ENCODE peak calls at places on chromosomes 3 and 15, in five cellular contexts. K is lung; V is breast epithelium; X is CD8-positive, alpha-beta T cell; J is HCT116. Q is an unnamed sample. For H3K4me1, the result is how much of the 10 kb centered on the place peaks cover.

GRCh38 chr3:126852536-126852935 is 130.4 kb upstream of the PLXNA1 start:
- DNase-seq in K (no peak), V (no peak), X (no peak), J (no peak), Q (no peak)

GRCh38 chr3:196793224-196793623 is 53.6 kb downstream of the PAK2 start:
- DNase-seq in K (no peak), V (no peak), X (no peak), J (peak), Q (no peak)

GRCh38 chr15:39585394-39585841 is 4.5 kb downstream of the THBS1 start:
- DNase-seq in K (no peak), V (no peak), X (no peak), J (no peak), Q (no peak)

GRCh38 chr15:91572110-91572509 is 281.4 kb upstream of the SLCO3A1 start:
- DNase-seq in K (peak), V (peak), X (no peak), J (no peak), Q (no peak)

GRCh38 chr15:99631256-99631655 is 65.5 kb downstream of the MEF2A start:
- DNase-seq in K (no peak), V (no peak), X (no peak), J (no peak), Q (no peak)

GRCh38 chr3:138933068-138933668 is 13.8 kb downstream of the FOXL2 start:
- DNase-seq in K (no peak), V (no peak), X (no peak), J (no peak), Q (no peak)

GRCh38 chr15:62739082-62739481 is 303.5 kb upstream of the TPM1 start:
- DNase-seq in K (no peak), V (no peak), X (no peak), J (peak), Q (no peak)

GRCh38 chr3:130779486-130779885 is 32.9 kb upstream of the PIK3R4 start:
- DNase-seq in K (no peak), V (no peak), X (no peak), J (no peak), Q (no peak)

GRCh38 chr3:49412632-49413337 is 562 bp downstream of the TCTA start:
- DNase-seq in K (no peak), V (no peak), X (no peak), J (no peak), Q (no peak)

GRCh38 chr15:88912500-88912921 is 668 bp downstream of the MFGE8 start:
- DNase-seq in K (no peak), V (no peak), X (no peak), J (no peak), Q (no peak)

GRCh38 chr3:50179710-50180109 is 11.7 kb upstream of the GNAT1 start:
- DNase-seq in K (no peak), V (no peak), X (no peak), J (no peak), Q (no peak)

GRCh38 chr15:82680200-82681102 is 29.2 kb downstream of the AP3B2 start:
- DNase-seq in K (peak), V (peak), X (peak), J (no peak), Q (peak)

GRCh38 chr3:181623924-181624694 is 87.6 kb upstream of the SOX2 start:
- DNase-seq in K (no peak), V (no peak), X (no peak), J (peak), Q (no peak)

GRCh38 chr15:54119056-54119455 is 140.8 kb downstream of the UNC13C start:
- DNase-seq in K (no peak), V (no peak), X (no peak), J (no peak), Q (no peak)

GRCh38 chr15:78563092-78563491 is 2.2 kb upstream of the CHRNA5 start:
- DNase-seq in K (no peak), V (no peak), X (no peak), J (no peak), Q (no peak)

GRCh38 chr3:149934524-149934923 is 36.2 kb downstream of the PFN2 start:
- DNase-seq in K (peak), V (no peak), X (no peak), J (no peak), Q (no peak)

DNA sequence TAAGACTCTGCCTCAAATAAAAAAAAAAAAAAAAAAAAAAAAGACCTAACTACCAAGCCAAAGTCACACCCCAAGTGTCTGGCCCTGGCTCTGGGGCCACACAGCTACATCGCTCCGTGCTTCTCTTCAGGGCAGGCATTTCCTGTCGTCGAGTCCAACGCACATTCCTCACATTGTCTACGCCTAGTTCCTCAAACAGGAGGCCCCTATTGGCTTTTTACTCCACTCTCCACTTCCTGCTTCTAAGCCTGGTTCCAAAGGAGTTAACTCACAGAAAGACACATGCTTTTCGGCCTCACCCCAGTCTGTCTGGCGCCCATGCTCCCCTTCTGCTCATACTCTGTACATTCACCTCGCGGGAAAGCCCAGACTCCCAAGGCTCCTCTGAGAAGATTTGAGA is 28.8 kb downstream of the KNG1 start:
- DNase-seq in K (peak), V (no peak), X (no peak), J (peak), Q (no peak)
- H3K27ac ChIP-seq in K (peak), V (no peak), X (no peak), J (peak), Q (no peak)

GRCh38 chr3:170738756-170739155 is 131.2 kb downstream of the RPL22L1 start:
- DNase-seq in K (no peak), V (no peak), X (no peak), J (no peak), Q (no peak)

GRCh38 chr3:170740285-170740684 is 129.7 kb downstream of the RPL22L1 start:
- DNase-seq in K (no peak), V (no peak), X (no peak), J (no peak), Q (no peak)

GRCh38 chr3:170739410-170739809 is 130.6 kb downstream of the RPL22L1 start:
- DNase-seq in K (no peak), V (no peak), X (no peak), J (no peak), Q (no peak)

GRCh38 chr3:170740726-170741591 is 129.0 kb downstream of the RPL22L1 start:
- DNase-seq in K (no peak), V (peak), X (no peak), J (no peak), Q (no peak)

DNA sequence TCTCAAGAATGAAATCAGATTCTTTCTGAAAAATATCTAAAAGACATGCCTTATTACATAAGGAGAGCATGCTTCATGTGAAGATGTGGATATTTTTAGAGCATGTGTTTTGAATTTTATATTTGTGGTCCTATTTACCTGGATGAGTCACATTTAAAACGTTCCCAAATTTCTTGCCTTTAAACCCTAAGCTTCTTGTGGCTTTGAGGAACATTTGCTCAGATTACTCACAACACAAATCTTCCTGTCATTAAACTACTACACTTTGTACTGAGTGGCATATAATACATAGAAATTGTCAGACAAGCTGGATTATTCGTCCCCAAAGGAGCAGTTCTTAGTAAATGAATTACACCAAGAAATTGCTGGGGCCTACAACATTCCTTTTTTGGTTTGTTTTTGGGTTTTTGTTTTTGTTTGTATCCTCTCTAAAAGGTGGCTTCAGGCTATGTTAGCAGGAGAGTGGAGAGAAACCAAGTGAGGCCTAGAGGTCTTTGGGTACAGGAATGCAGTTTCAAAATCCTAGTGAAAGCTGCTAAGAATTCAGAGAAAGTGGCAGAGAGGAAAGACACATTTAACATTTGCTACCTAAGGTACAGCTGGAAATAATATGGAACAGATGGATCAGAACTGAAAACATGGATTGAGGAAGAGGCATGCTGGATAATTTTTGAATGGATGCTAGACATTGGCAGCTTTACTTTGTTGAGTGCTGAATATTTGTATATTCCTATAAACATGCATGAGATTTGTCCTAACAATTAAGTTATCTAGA is 128.1 kb downstream of the RPL22L1 start:
- DNase-seq in K (no peak), V (no peak), X (no peak), J (no peak), Q (no peak)
- H3K4me1 ChIP-seq in K (under half), V (under half), X (under half), J (under half), Q (under half)

GRCh38 chr3:169240786-169241486 is 422.6 kb downstream of the MECOM start:
- DNase-seq in K (no peak), V (no peak), X (no peak), J (no peak), Q (no peak)
- H3K27ac ChIP-seq in K (peak), V (no peak), X (no peak), J (no peak), Q (no peak)

GRCh38 chr15:57596301-57596855 is 4.7 kb downstream of the MYZAP start:
- DNase-seq in K (no peak), V (no peak), X (no peak), J (no peak), Q (no peak)

GRCh38 chr15:57592836-57593420 is 1.2 kb downstream of the MYZAP start:
- DNase-seq in K (no peak), V (no peak), X (no peak), J (no peak), Q (no peak)

GRCh38 chr15:57595011-57595866 is 3.5 kb downstream of the MYZAP start:
- DNase-seq in K (no peak), V (no peak), X (no peak), J (no peak), Q (no peak)

GRCh38 chr15:57592426-57592825 is 722 bp downstream of the MYZAP start:
- DNase-seq in K (no peak), V (no peak), X (no peak), J (no peak), Q (no peak)

DNA sequence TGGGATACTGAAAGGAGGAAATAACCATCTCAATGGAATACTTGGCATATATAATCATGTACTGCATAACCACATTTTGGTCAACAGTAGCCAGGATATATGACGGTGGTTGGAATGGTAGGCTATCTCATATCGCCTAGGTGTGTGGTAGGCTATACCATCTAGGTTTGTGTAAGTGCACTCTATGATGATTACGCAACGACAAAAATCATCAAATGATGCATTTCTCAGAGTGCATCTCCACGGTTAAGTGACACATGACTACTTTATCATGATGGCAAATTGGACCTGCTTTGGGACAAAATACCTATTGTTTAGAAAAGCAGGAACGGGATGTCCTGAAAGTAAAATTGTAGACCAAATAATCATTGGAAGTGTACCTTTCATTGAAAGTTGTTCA is 2.8 kb downstream of the MYZAP start:
- DNase-seq in K (no peak), V (no peak), X (no peak), J (no peak), Q (no peak)
- H3K4me1 ChIP-seq in K (under half), V (under half), X (under half), J (under half), Q (under half)

DNA sequence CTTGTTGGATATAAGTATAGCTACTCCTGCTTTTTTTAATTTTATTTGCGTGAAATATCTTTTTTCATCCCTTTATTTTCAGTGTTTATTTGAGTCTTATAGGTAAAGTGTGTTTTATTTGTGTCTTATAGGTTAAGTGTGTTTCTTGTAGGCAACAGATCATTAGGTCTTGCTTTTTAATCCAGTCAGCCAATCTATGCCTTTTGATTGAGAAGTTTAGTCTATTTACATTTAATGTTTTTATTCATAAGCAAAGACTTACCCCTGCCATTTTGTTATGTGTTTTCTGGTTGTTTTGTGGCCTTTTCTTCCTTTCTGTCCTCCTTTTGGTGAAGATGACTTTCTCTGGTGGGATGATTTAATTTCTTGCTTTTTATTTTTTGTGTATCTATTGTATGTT is 232.0 kb downstream of the RAP2B start:
- DNase-seq in K (no peak), V (no peak), X (no peak), J (no peak), Q (no peak)
- H3K27ac ChIP-seq in K (no peak), V (no peak), X (no peak), J (no peak), Q (no peak)

GRCh38 chr3:18389108-18389733 is 35.9 kb downstream of the SATB1 start:
- DNase-seq in K (no peak), V (no peak), X (peak), J (peak), Q (no peak)

GRCh38 chr3:18382760-18383369 is 42.3 kb downstream of the SATB1 start:
- DNase-seq in K (no peak), V (no peak), X (no peak), J (no peak), Q (no peak)

GRCh38 chr3:18390024-18390660 is 35.0 kb downstream of the SATB1 start:
- DNase-seq in K (no peak), V (no peak), X (no peak), J (no peak), Q (no peak)

GRCh38 chr3:18385706-18386105 is 39.4 kb downstream of the SATB1 start:
- DNase-seq in K (no peak), V (no peak), X (no peak), J (no peak), Q (no peak)

DNA sequence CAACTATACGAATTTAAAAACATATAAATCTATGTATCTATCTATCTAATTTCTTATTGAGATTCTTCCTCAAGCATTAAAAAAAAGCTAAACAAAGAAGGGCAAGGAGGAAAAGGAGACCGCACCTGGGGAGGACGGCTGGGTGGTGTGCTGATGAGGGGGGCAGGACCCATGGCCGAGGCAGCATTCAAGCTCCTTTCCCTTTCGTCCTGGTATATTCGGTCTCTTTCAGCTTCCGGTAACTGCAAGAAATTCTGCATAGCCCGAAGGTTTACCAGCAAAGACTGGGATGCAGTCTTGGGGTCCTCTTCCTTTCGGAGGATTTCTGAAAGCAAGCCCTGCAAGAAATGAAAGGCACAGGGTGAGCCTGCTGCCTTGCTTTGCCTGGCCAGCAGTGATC is 38.9 kb downstream of the SATB1 start:
- DNase-seq in K (no peak), V (no peak), X (no peak), J (no peak), Q (no peak)
- H3K4me1 ChIP-seq in K (under half), V (under half), X (half or more), J (under half), Q (half or more)

GRCh38 chr3:45993421-45994027 is 2.1 kb downstream of the FYCO1 start:
- DNase-seq in K (no peak), V (no peak), X (peak), J (no peak), Q (peak)
- H3K27ac ChIP-seq in K (no peak), V (peak), X (no peak), J (no peak), Q (peak)

GRCh38 chr3:69084326-69084667 is 440 bp upstream of the ARL6IP5 start:
- DNase-seq in K (no peak), V (no peak), X (no peak), J (no peak), Q (no peak)

GRCh38 chr3:69085543-69086132 is 901 bp downstream of the ARL6IP5 start:
- DNase-seq in K (no peak), V (no peak), X (no peak), J (no peak), Q (no peak)

GRCh38 chr3:69086133-69086722 is 1.5 kb downstream of the ARL6IP5 start:
- DNase-seq in K (peak), V (peak), X (peak), J (peak), Q (peak)

GRCh38 chr3:69082805-69083204 is 1.9 kb upstream of the ARL6IP5 start:
- DNase-seq in K (peak), V (no peak), X (peak), J (no peak), Q (peak)

DNA sequence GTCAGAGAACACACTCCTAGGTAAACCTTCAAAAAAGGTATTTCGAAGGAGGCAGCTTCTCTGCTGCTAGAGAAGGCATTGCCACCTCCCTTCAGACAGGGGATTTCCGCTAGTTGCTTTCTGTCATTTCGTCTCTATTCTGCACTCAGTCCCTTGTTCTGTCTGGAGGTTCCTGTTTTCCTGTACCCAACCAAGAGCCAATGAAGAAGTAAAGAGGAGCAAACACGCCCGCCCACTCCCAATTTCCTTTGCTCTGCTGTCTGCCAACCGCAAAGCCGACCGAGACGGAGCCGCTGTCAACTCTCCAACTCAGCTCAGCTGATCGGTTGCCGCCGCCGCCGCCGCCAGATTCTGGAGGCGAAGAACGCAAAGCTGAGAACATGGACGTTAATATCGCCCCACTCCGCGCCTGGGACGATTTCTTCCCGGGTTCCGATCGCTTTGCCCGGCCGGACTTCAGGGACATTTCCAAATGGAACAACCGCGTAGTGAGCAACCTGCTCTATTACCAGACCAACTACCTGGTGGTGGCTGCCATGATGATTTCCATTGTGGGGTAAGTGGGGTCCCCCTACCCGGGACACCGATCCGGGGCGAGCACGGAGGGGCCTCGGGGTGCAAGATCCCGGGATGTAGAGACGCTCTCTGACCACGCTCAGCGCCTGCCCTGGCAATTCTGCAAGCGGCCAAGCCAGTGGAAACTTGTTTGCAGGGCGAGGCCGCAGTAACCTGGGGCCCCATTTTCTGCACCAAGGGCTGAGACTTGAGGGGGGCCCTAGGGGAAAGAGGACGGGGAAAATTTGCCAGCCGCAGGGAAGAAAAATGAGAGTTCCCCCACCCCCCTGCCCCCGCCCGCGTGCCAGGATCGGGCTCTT is at the start of gene ARL6IP5:
- DNase-seq in K (peak), V (peak), X (peak), J (peak), Q (peak)
- H3K4me1 ChIP-seq in K (under half), V (under half), X (half or more), J (half or more), Q (half or more)

DNA sequence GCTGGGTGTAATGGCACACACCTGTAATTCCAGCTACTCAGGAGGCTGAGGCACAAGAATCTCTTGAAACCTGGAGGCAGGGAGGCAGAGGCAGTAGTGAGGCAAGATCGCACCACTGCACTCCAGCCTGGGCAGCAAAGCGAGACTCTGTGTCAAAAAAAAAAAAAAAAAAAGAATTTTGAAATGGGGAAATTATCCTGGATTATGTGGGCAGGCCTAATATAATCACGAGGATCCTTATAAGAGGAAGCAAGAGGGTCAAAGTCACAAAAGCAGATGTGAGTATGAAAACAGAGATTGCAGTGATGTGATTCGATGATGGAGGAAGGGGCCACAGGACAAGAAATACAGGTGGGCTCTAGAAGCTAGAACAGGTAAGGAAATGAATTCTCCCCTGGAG is 159.5 kb downstream of the LEKR1 start:
- DNase-seq in K (no peak), V (no peak), X (no peak), J (no peak), Q (no peak)
- H3K27ac ChIP-seq in K (no peak), V (no peak), X (no peak), J (no peak), Q (no peak)

Q was measured in CD8-positive, alpha-beta memory T cell.